ENCODE peak calls at places on chromosomes 2 and 18, in eight cellular contexts. T, R, C, Z, S, Y, W and B are unnamed samples.

GRCh38 chr2:86617738-86618137 is 5.9 kb downstream of the RNF103 start:
- DNase-seq in Z (no peak), Y (no peak), C (no peak), S (no peak), R (no peak), W (no peak), T (no peak), B (no peak)

GRCh38 chr2:232892221-232892620 is 22.2 kb downstream of the SNORC start:
- DNase-seq in T (no peak), R (no peak), S (no peak), Y (peak), C (no peak), W (peak), Z (no peak), B (no peak)

GRCh38 chr2:240161087-240161750 is 20.8 kb upstream of the OTOS start:
- DNase-seq in Y (no peak), S (no peak), C (no peak), R (no peak), T (no peak), W (no peak), Z (peak), B (no peak)

GRCh38 chr2:210519594-210519993 is 36.8 kb upstream of the CPS1 start:
- DNase-seq in Y (no peak), Z (no peak), T (no peak), C (no peak), S (no peak), W (no peak), R (no peak), B (no peak)

GRCh38 chr2:43007901-43008300 is 215.5 kb upstream of the HAAO start:
- DNase-seq in S (no peak), Y (no peak), R (no peak), T (no peak), C (no peak), Z (no peak), W (peak), B (no peak)

GRCh38 chr2:84160461-84160860 is 298.6 kb downstream of the SUCLG1 start:
- DNase-seq in S (no peak), W (no peak), Z (no peak), C (no peak), T (no peak), R (no peak), Y (no peak), B (no peak)

GRCh38 chr18:12048827-12049175 is 44.8 kb upstream of the ANKRD62 start:
- DNase-seq in R (no peak), S (peak), T (peak), Y (no peak), W (no peak), Z (no peak), C (no peak), B (no peak)

GRCh38 chr2:121075006-121075545 is 209.9 kb downstream of the TFCP2L1 start:
- DNase-seq in T (peak), Y (peak), C (peak), Z (no peak), R (peak), W (no peak), S (peak), B (peak)

GRCh38 chr2:230137902-230138539 is 69.3 kb upstream of the SLC16A14 start:
- DNase-seq in R (no peak), S (no peak), W (no peak), Z (no peak), T (peak), C (no peak), Y (no peak), B (peak)

GRCh38 chr2:77190721-77191346 is 331.3 kb downstream of the LRRTM4 start:
- DNase-seq in R (no peak), Y (no peak), Z (no peak), S (no peak), W (no peak), T (no peak), C (no peak), B (no peak)

GRCh38 chr2:135742307-135742838 is 718 bp downstream of the UBXN4 start:
- DNase-seq in R (peak), S (no peak), W (peak), Z (peak), T (peak), C (peak), Y (peak), B (peak)

GRCh38 chr2:135745545-135745944 is 3.9 kb downstream of the UBXN4 start:
- DNase-seq in Y (no peak), T (peak), S (peak), Z (no peak), W (no peak), R (no peak), C (no peak), B (peak)

GRCh38 chr2:135741395-135742306 is at the start of gene UBXN4:
- DNase-seq in Y (peak), Z (peak), S (peak), W (peak), R (peak), T (peak), C (peak), B (peak)

GRCh38 chr2:135743860-135744259 is 2.2 kb downstream of the UBXN4 start:
- DNase-seq in Y (no peak), W (no peak), T (no peak), R (no peak), S (no peak), Z (no peak), C (no peak), B (no peak)

GRCh38 chr2:135744761-135745314 is 3.2 kb downstream of the UBXN4 start:
- DNase-seq in S (no peak), Y (no peak), W (no peak), R (no peak), T (peak), C (no peak), Z (no peak), B (peak)
- TF ChIP-seq CTCF in S (no peak), Y (no peak), W (no peak), R (no peak), T (peak), C (no peak), Z (peak), B (no peak)

GRCh38 chr2:200627110-200627770 is 41.4 kb downstream of the AOX1 start:
- DNase-seq in W (no peak), R (no peak), S (no peak), Y (no peak), T (no peak), C (no peak), Z (no peak), B (no peak)
- H3K27ac ChIP-seq in W (no peak), R (no peak), S (no peak), Y (no peak), T (no peak), C (no peak), Z (no peak), B (no peak)

GRCh38 chr2:202104286-202104870 is 31.3 kb downstream of the KIAA2012 start:
- DNase-seq in Z (peak), R (no peak), T (peak), C (no peak), W (no peak), S (no peak), Y (no peak), B (no peak)
- TF ChIP-seq CTCF in Z (peak), R (no peak), T (peak), C (peak), W (no peak), S (peak), Y (no peak), B (peak)

GRCh38 chr2:138503087-138503442 is 1.5 kb downstream of the SPOPL start:
- DNase-seq in Y (no peak), R (no peak), S (no peak), C (no peak), T (peak), W (no peak), Z (no peak), B (no peak)
- H3K27ac ChIP-seq in Y (peak), R (peak), S (no peak), C (peak), T (no peak), W (peak), Z (peak), B (no peak)

GRCh38 chr18:79738565-79739439 is 58.9 kb upstream of the KCNG2 start:
- DNase-seq in T (no peak), S (no peak), C (no peak), Z (peak), Y (no peak), R (no peak), W (no peak), B (no peak)

GRCh38 chr18:79739440-79739778 is 58.3 kb upstream of the KCNG2 start:
- DNase-seq in S (no peak), W (no peak), Y (no peak), C (no peak), T (no peak), R (no peak), Z (no peak), B (no peak)

GRCh38 chr18:79737426-79737825 is 57.8 kb downstream of the CTDP1 start:
- DNase-seq in S (no peak), Y (no peak), C (no peak), Z (peak), T (no peak), W (no peak), R (no peak), B (no peak)

GRCh38 chr18:79736846-79737245 is 57.2 kb downstream of the CTDP1 start:
- DNase-seq in S (no peak), R (no peak), T (no peak), W (no peak), Z (peak), Y (no peak), C (no peak), B (no peak)

DNA sequence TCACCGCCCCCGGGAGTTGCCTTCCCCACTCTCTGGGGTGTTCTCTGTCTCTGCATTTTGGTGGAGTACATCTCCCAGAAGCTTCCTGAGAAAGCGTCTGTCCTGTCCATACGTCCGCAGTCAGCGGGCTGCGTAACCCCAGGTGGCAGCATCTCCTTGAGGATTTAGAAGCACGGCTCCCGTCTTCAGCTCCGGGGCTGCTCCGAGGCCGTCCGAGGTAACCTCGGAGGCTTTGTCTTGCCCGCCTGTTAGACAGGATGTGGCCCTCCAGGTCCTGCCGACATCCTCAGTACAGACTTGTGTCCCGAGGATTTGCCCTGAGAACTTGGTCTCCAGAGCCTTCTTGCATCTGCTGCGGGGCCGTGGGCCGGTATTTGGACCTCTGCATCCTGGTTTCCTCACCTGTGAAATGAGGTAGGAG is 58.4 kb downstream of the CTDP1 start:
- DNase-seq in Z (peak), C (no peak), Y (no peak), T (no peak), R (no peak), W (no peak), S (no peak), B (no peak)
- TF ChIP-seq CTCF in Z (no peak), C (no peak), Y (no peak), T (no peak), R (no peak), W (no peak), S (no peak), B (no peak)

GRCh38 chr18:44859751-44860458 is 179.2 kb downstream of the SETBP1 start:
- DNase-seq in W (no peak), Z (no peak), R (no peak), Y (no peak), T (no peak), C (no peak), S (no peak), B (no peak)
- H3K27ac ChIP-seq in W (no peak), Z (no peak), R (peak), Y (no peak), T (no peak), C (no peak), S (no peak), B (no peak)